ENCODE peak calls at places on chromosome 4, in seven cellular contexts. Y is heart right ventricle, Z is substantia nigra, D is HCT116, H is transverse colon, S is mesendoderm, M is astrocyte. E is an unnamed sample.

GRCh38 chr4:182752158-182752910 is 164.9 kb downstream of the DCTD start:
- DNase-seq in Y (no peak), Z (no peak), D (no peak), H (no peak), S (peak; percentile 60), M (peak; percentile 94), E (peak; percentile 49)

GRCh38 chr4:98612318-98613250 is 45.8 kb downstream of the TSPAN5 start:
- DNase-seq in Y (no peak), Z (no peak), D (no peak), H (no peak), S (peak; percentile 45), M (no peak), E (no peak)

GRCh38 chr4:168139336-168139735 is 47.0 kb downstream of the ANXA10 start:
- DNase-seq in Y (no peak), Z (no peak), D (no peak), H (no peak), S (no peak), M (peak; percentile 85), E (peak; percentile 59)

GRCh38 chr4:172740434-172740833 is 428.2 kb upstream of the GALNT7 start:
- DNase-seq in Y (no peak), Z (no peak), D (no peak), H (no peak), S (no peak), M (peak; percentile 8), E (no peak)

GRCh38 chr4:61555789-61556188 is 355.7 kb downstream of the ADGRL3 start:
- DNase-seq in Y (no peak), Z (no peak), D (no peak), H (peak; percentile 22), S (peak; percentile 89), M (peak; percentile 84), E (peak; percentile 72)

GRCh38 chr4:86898562-86898961 is 6.3 kb upstream of the C4orf36 start:
- DNase-seq in Y (no peak), Z (no peak), D (no peak), H (no peak), S (peak; percentile 47), M (no peak), E (no peak)

GRCh38 chr4:71235321-71236206 is 103.3 kb upstream of the SLC4A4 start:
- DNase-seq in Y (no peak), Z (no peak), D (no peak), H (no peak), S (no peak), M (no peak), E (no peak)

GRCh38 chr4:47704693-47705325 is 133.1 kb downstream of the CORIN start:
- DNase-seq in Y (peak; percentile 34), Z (no peak), D (no peak), H (no peak), S (peak; percentile 81), M (no peak), E (peak; percentile 59)

GRCh38 chr4:173074501-173074946 is 94.1 kb upstream of the GALNT7 start:
- DNase-seq in Y (no peak), Z (no peak), D (peak; percentile 4), H (no peak), S (peak; percentile 95), M (peak; percentile 97), E (peak; percentile 90)

GRCh38 chr4:151730003-151730559 is 30.7 kb downstream of the GATB start:
- DNase-seq in Y (no peak), Z (no peak), D (peak; percentile 10), H (peak; percentile 61), S (peak; percentile 59), M (peak; percentile 10), E (peak; percentile 44)

GRCh38 chr4:61336911-61337310 is 136.8 kb downstream of the ADGRL3 start:
- DNase-seq in Y (no peak), Z (no peak), D (no peak), H (no peak), S (peak; percentile 74), M (no peak), E (no peak)

GRCh38 chr4:73676881-73677323 is 56.7 kb upstream of the RASSF6 start:
- DNase-seq in Y (no peak), Z (no peak), D (no peak), H (no peak), S (no peak), M (peak; percentile 59), E (peak; percentile 61)

GRCh38 chr4:185529413-185529812 is 5.9 kb downstream of the PDLIM3 start:
- DNase-seq in Y (no peak), Z (no peak), D (no peak), H (no peak), S (no peak), M (no peak), E (no peak)

GRCh38 chr4:142913461-142914030 is 67.4 kb upstream of the INPP4B start:
- DNase-seq in Y (no peak), Z (no peak), D (no peak), H (no peak), S (peak; percentile 83), M (peak; percentile 5), E (no peak)

GRCh38 chr4:35151816-35152572 is 1092.3 kb downstream of the ARAP2 start:
- DNase-seq in Y (no peak), Z (no peak), D (peak; percentile 29), H (no peak), S (peak; percentile 55), M (no peak), E (peak; percentile 4)

GRCh38 chr4:56739104-56739777 is 58.1 kb upstream of the HOPX start:
- DNase-seq in Y (no peak), Z (no peak), D (no peak), H (no peak), S (no peak), M (no peak), E (no peak)

GRCh38 chr4:121189811-121190210 is 25.7 kb upstream of the TNIP3 start:
- DNase-seq in Y (no peak), Z (no peak), D (no peak), H (peak; percentile 13), S (no peak), M (no peak), E (no peak)

GRCh38 chr4:915041-915474 is 17.1 kb downstream of the GAK start:
- DNase-seq in Y (no peak), Z (no peak), D (no peak), H (peak; percentile 7), S (no peak), M (no peak), E (no peak)

GRCh38 chr4:96097040-96097607 is 257.2 kb downstream of the PDHA2 start:
- DNase-seq in Y (no peak), Z (no peak), D (no peak), H (no peak), S (no peak), M (peak; percentile 84), E (no peak)

GRCh38 chr4:40377462-40378385 is 42.6 kb downstream of the CHRNA9 start:
- DNase-seq in Y (no peak), Z (no peak), D (no peak), H (peak; percentile 41), S (no peak), M (peak; percentile 6), E (peak; percentile 83)

GRCh38 chr4:188661502-188661901 is 522.3 kb downstream of the TRIML1 start:
- DNase-seq in Y (no peak), Z (no peak), D (no peak), H (no peak), S (no peak), M (no peak), E (no peak)

GRCh38 chr4:19631814-19632213 is 619.9 kb upstream of the SLIT2 start:
- DNase-seq in Y (no peak), Z (no peak), D (no peak), H (no peak), S (no peak), M (no peak), E (no peak)

DNA sequence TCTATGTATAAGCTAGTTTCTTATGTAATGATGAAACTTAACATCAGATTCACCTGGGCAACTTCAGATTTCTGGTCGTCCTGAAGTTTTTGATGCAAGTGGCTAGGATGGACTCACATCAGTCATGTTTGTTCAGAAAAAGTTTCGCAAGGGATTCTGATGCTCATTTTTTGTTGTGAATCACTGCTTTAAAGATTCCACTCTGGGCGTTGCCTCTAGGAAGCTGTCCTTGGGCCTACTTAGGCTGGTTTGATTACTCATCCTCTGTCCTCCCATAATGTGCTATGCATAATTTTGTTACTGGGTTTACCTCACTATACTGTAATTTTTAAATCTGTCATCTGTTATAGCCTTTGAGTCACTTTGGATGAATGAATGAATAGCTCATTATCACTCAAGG is 30.8 kb downstream of the HERC3 start:
- DNase-seq in Y (no peak), Z (no peak), D (no peak), H (no peak), S (no peak), M (peak; percentile 89), E (peak; percentile 75)
- H3K27ac ChIP-seq in Y (no peak overlapping the region), Z (no peak overlapping the region), D (no peak overlapping the region), H (no peak overlapping the region), S (no peak overlapping the region), M (peak overlapping the region; percentile 57), E (no peak overlapping the region)

GRCh38 chr4:3386486-3386885 is 55.3 kb upstream of the HGFAC start:
- DNase-seq in Y (no peak), Z (no peak), D (no peak), H (no peak), S (no peak), M (no peak), E (no peak)
- H3K27ac ChIP-seq in Y (no peak overlapping the region), Z (no peak overlapping the region), D (no peak overlapping the region), H (no peak overlapping the region), S (no peak overlapping the region), M (no peak overlapping the region), E (no peak overlapping the region)

DNA sequence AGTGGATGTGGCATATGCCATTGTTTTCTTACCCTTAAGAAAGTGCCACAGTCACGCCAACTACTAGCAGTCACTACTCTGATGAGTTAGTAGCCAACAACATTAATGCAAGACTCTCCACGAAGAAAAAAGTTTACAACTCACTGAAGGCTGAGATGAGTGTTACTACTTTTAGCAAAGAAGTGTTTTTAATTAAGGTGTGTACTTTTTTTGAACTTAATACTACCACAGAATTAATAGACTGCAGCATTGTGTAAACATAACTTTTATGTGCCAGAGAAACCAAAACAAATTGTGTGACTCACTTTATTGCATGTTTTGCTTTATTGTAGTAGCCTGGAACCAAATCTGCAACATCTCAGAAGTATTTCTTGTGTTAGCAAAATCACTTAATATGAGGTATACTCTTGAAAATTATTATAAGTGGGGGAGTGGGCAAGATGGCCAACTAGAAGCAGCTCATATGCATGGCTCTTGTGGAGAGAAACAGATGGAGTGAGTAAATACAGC is 2.2 kb upstream of the UGT2B4 start:
- DNase-seq in Y (no peak), Z (no peak), D (no peak), H (no peak), S (no peak), M (peak; percentile 38), E (peak; percentile 8)
- H3K27ac ChIP-seq in Y (no peak overlapping the region), Z (no peak overlapping the region), D (no peak overlapping the region), H (no peak overlapping the region), S (no peak overlapping the region), M (peak overlapping the region; percentile 50), E (peak overlapping the region; percentile 60)

GRCh38 chr4:76060506-76060905 is 14.0 kb upstream of the ART3 start:
- DNase-seq in Y (no peak), Z (no peak), D (no peak), H (no peak), S (no peak), M (no peak), E (no peak)

GRCh38 chr4:76058888-76059426 is 15.6 kb upstream of the ART3 start:
- DNase-seq in Y (no peak), Z (no peak), D (no peak), H (no peak), S (no peak), M (no peak), E (no peak)

GRCh38 chr4:76061977-76062376 is 12.5 kb upstream of the ART3 start:
- DNase-seq in Y (no peak), Z (no peak), D (no peak), H (no peak), S (no peak), M (no peak), E (no peak)

GRCh38 chr4:76059750-76060149 is 14.8 kb upstream of the ART3 start:
- DNase-seq in Y (no peak), Z (no peak), D (no peak), H (no peak), S (no peak), M (no peak), E (peak; percentile 24)

GRCh38 chr4:76061421-76061820 is 13.1 kb upstream of the ART3 start:
- DNase-seq in Y (no peak), Z (no peak), D (no peak), H (no peak), S (no peak), M (no peak), E (no peak)
- H3K27ac ChIP-seq in Y (no peak overlapping the region), Z (no peak overlapping the region), D (no peak overlapping the region), H (no peak overlapping the region), S (no peak overlapping the region), M (no peak overlapping the region), E (no peak overlapping the region)

E was measured in mesenchymal stem cell.